ENCODE peak calls at places on chromosomes 1 and 21, in six cellular contexts. X is GM04503, U is body of pancreas, W is SK-MEL-5, Q is mesenchymal stem cell, I is ELF-1. N is an unnamed sample.

GRCh38 chr1:94863919-94864318 is 43.8 kb downstream of the SLC44A3 start:
- DNase-seq in X (peak), I (peak), U (peak), Q (peak), W (peak), N (no peak)

GRCh38 chr1:25562101-25562927 is 18.9 kb downstream of the LDLRAP1 start:
- DNase-seq in U (peak), W (no peak), Q (no peak), X (no peak), I (no peak), N (no peak)

GRCh38 chr21:45409466-45410150 is 4.6 kb downstream of the COL18A1 start:
- DNase-seq in W (no peak), I (peak), X (no peak), U (peak), Q (no peak), N (peak)

GRCh38 chr21:45998871-45999580 is 17.5 kb downstream of the COL6A1 start:
- DNase-seq in X (no peak), I (no peak), W (no peak), Q (no peak), U (no peak), N (no peak)

GRCh38 chr1:153548722-153549695 is at the start of gene S100A3:
- DNase-seq in X (peak), W (peak), Q (peak), I (peak), U (peak), N (no peak)

GRCh38 chr1:150619576-150620509 is 9.6 kb downstream of the ENSA start:
- DNase-seq in I (no peak), X (peak), Q (peak), U (peak), W (peak), N (no peak)

GRCh38 chr1:25742316-25742715 is 57.7 kb upstream of the SELENON start:
- DNase-seq in X (no peak), Q (no peak), W (no peak), U (peak), I (no peak), N (no peak)

GRCh38 chr1:61079898-61080336 is 2.4 kb upstream of the NFIA start:
- DNase-seq in U (peak), Q (peak), X (no peak), W (peak), I (peak), N (peak)

GRCh38 chr1:38052750-38053415 is 6.3 kb upstream of the POU3F1 start:
- DNase-seq in X (no peak), Q (no peak), W (no peak), U (no peak), I (peak), N (no peak)

GRCh38 chr1:100730130-100730529 is 10.6 kb downstream of the VCAM1 start:
- DNase-seq in W (no peak), X (no peak), Q (no peak), U (no peak), I (no peak), N (no peak)

GRCh38 chr1:113396585-113396984 is 6.3 kb downstream of the MAGI3 start:
- DNase-seq in I (no peak), W (no peak), Q (peak), U (peak), X (peak), N (no peak)

GRCh38 chr21:38760017-38760761 is 45.5 kb upstream of the ETS2 start:
- DNase-seq in X (no peak), Q (peak), U (no peak), W (no peak), I (peak), N (no peak)

GRCh38 chr1:33004628-33005027 is 32.1 kb downstream of the AK2 start:
- DNase-seq in U (no peak), W (peak), I (no peak), Q (peak), X (no peak), N (no peak)

N was measured in substantia nigra.